ENCODE peak calls at places on chromosomes 2 and 18, in seven cellular contexts. D is CD8-positive, alpha-beta T cell; Z is fibroblast of villous mesenchyme; R is PC-9; Y is AG04450; E is Calu3; X is left ventricle myocardium inferior. U is an unnamed sample.

GRCh38 chr2:160963957-160964356 is 196.3 kb upstream of the TANK start:
- DNase-seq in D (no peak), E (no peak), Y (no peak), R (no peak), Z (no peak), X (no peak), U (no peak)

GRCh38 chr2:196592331-196592911 is 47.1 kb upstream of the CCDC150 start:
- DNase-seq in R (no peak), Z (peak), Y (no peak), D (no peak), E (peak), X (peak), U (no peak)

GRCh38 chr2:112147796-112148195 is 9.6 kb downstream of the FBLN7 start:
- DNase-seq in Z (peak), X (no peak), E (no peak), Y (no peak), D (no peak), R (no peak), U (no peak)

GRCh38 chr2:145380436-145381017 is 860.6 kb upstream of the ZEB2 start:
- DNase-seq in E (peak), R (peak), Z (peak), X (no peak), D (no peak), Y (peak), U (no peak)

GRCh38 chr18:4405965-4406364 is 49.1 kb downstream of the DLGAP1 start:
- DNase-seq in Y (no peak), X (no peak), R (no peak), E (no peak), Z (no peak), D (no peak), U (no peak)

GRCh38 chr2:17539993-17540812 is at the start of gene VSNL1:
- DNase-seq in D (no peak), X (peak), R (peak), Z (peak), E (peak), Y (peak), U (no peak)

GRCh38 chr2:30803281-30803680 is 4.0 kb downstream of the CAPN13 start:
- DNase-seq in E (no peak), R (no peak), Y (no peak), Z (no peak), D (no peak), X (no peak), U (peak)

GRCh38 chr2:201413143-201413542 is 38.1 kb downstream of the TRAK2 start:
- DNase-seq in Z (no peak), D (no peak), X (no peak), Y (no peak), E (no peak), R (no peak), U (no peak)

GRCh38 chr2:96960271-96960955 is 26.0 kb downstream of the FAM178B start:
- DNase-seq in E (peak), Z (peak), Y (peak), X (peak), R (peak), D (peak), U (no peak)

GRCh38 chr2:132473174-132473883 is 56.7 kb downstream of the GPR39 start:
- DNase-seq in E (no peak), D (no peak), X (no peak), R (no peak), Y (no peak), Z (no peak), U (no peak)

GRCh38 chr18:55420977-55421611 is 166.9 kb downstream of the TCF4 start:
- DNase-seq in Y (no peak), D (no peak), X (no peak), E (no peak), Z (no peak), R (no peak), U (no peak)

GRCh38 chr2:216404010-216404618 is 8.2 kb upstream of the SMARCAL1 start:
- DNase-seq in R (peak), E (peak), Y (no peak), D (peak), Z (peak), X (no peak), U (no peak)

GRCh38 chr18:7757175-7757574 is 190.1 kb downstream of the PTPRM start:
- DNase-seq in Z (no peak), X (no peak), Y (no peak), D (no peak), E (no peak), R (no peak), U (no peak)

GRCh38 chr2:11669454-11670291 is at the start of gene NTSR2:
- DNase-seq in D (no peak), E (no peak), R (no peak), Y (no peak), X (peak), Z (peak), U (no peak)

GRCh38 chr18:55821219-55821618 is 233.2 kb upstream of the TCF4 start:
- DNase-seq in Y (no peak), Z (no peak), D (no peak), X (no peak), R (peak), E (no peak), U (no peak)

GRCh38 chr2:75896779-75897366 is 186.2 kb upstream of the GCFC2 start:
- DNase-seq in D (no peak), X (no peak), Z (no peak), E (no peak), R (no peak), Y (no peak), U (no peak)

GRCh38 chr2:44952806-44953685 is 11.5 kb downstream of the SIX3 start:
- DNase-seq in E (no peak), X (no peak), R (no peak), Z (no peak), Y (no peak), D (no peak), U (no peak)

GRCh38 chr2:200305797-200306718 is at the start of gene SPATS2L:
- DNase-seq in R (peak), D (peak), Y (peak), Z (peak), X (peak), E (peak), U (peak)
- TF ChIP-seq CTCF in R (peak), D (no peak), Y (no peak), Z (no peak), X (peak), E (no peak), U (no peak)

DNA sequence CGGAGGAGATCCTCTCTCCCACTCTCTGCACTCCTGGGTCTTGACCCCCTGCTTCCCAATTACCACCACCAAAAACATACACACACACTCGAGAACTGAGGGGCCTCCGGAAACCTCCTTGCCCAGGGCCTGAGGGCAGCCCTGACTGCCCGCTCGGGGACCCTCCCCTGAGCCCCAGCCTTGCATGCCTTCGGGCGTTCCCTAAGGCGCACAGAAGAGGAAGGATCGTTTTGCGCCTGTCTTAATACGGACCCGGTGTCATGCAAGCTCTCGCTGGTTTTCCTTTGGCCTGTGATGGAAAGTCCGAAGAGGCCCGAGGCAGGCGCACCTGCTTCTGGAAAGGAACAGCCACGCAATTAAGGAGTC is 19.8 kb downstream of the POU3F3 start:
- DNase-seq in R (no peak), D (no peak), E (no peak), Y (no peak), Z (no peak), X (no peak), U (no peak)
- TF ChIP-seq CTCF in R (no peak), D (no peak), E (no peak), Y (no peak), Z (no peak), X (no peak), U (no peak)

DNA sequence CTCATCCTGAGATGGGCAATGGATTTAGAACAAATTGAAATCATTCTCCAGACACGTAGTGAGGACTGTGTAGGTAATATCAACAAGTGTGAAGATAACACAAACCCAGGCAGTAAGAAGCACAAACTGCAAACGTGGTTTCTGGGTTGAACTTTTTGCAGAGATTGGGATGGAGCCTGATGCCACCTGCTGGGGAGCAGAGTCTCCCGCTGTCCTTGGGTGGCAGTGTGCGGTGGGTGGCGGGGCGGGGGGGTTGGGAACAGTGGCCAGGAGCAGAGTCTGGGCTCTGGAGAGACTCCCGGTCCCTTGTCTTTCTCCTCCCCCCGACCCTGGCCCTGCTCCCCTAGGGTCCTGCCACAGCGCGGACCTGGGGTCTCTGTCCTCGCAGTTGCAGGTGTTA is 19.5 kb downstream of the TRAF3IP1 start:
- DNase-seq in X (no peak), D (no peak), E (peak), Z (no peak), R (no peak), Y (no peak), U (no peak)
- TF ChIP-seq CTCF in X (peak), D (no peak), E (no peak), Z (no peak), R (peak), Y (no peak), U (peak)

GRCh38 chr2:437180-437579 is 149.3 kb upstream of the ALKAL2 start:
- DNase-seq in E (no peak), Y (no peak), D (no peak), Z (no peak), X (no peak), R (no peak), U (no peak)

GRCh38 chr2:433216-433615 is 145.3 kb upstream of the ALKAL2 start:
- DNase-seq in Z (no peak), X (no peak), E (no peak), Y (no peak), D (no peak), R (no peak), U (peak)

GRCh38 chr2:437772-438393 is 150.0 kb upstream of the ALKAL2 start:
- DNase-seq in X (no peak), R (peak), Z (no peak), E (no peak), D (peak), Y (no peak), U (no peak)

GRCh38 chr2:436203-436602 is 148.3 kb upstream of the ALKAL2 start:
- DNase-seq in E (no peak), Y (no peak), Z (no peak), X (no peak), D (no peak), R (no peak), U (no peak)

GRCh38 chr2:434625-435024 is 146.7 kb upstream of the ALKAL2 start:
- DNase-seq in D (no peak), R (no peak), E (no peak), X (no peak), Z (no peak), Y (no peak), U (no peak)
- TF ChIP-seq CTCF in D (no peak), R (no peak), E (no peak), X (no peak), Z (no peak), Y (no peak), U (no peak)

GRCh38 chr18:39453882-39454281 is 1888.3 kb upstream of the CELF4 start:
- DNase-seq in X (no peak), D (no peak), R (no peak), E (no peak), Z (peak), Y (peak), U (no peak)
- TF ChIP-seq CTCF in X (no peak), D (no peak), R (no peak), E (no peak), Z (no peak), Y (no peak), U (no peak)

GRCh38 chr2:13002948-13003347 is 286.2 kb downstream of the TRIB2 start:
- DNase-seq in R (no peak), Y (no peak), X (no peak), D (no peak), E (no peak), Z (peak), U (no peak)
- TF ChIP-seq CTCF in R (no peak), Y (no peak), X (no peak), D (no peak), E (no peak), Z (no peak), U (no peak)

GRCh38 chr2:1518501-1518821 is 105.2 kb downstream of the TPO start:
- DNase-seq in E (no peak), Y (no peak), R (no peak), X (no peak), D (no peak), Z (no peak), U (no peak)

GRCh38 chr2:1521878-1522495 is 108.7 kb downstream of the TPO start:
- DNase-seq in X (no peak), D (no peak), Y (no peak), R (no peak), E (no peak), Z (no peak), U (no peak)

GRCh38 chr2:1518891-1519530 is 105.7 kb downstream of the TPO start:
- DNase-seq in Z (no peak), X (peak), R (no peak), D (no peak), E (no peak), Y (no peak), U (no peak)

GRCh38 chr2:1517786-1518500 is 104.7 kb downstream of the TPO start:
- DNase-seq in R (no peak), X (no peak), E (no peak), D (no peak), Y (no peak), Z (no peak), U (no peak)

GRCh38 chr2:1521191-1521877 is 108.1 kb downstream of the TPO start:
- DNase-seq in Z (no peak), Y (no peak), D (no peak), X (no peak), R (no peak), E (no peak), U (no peak)
- TF ChIP-seq CTCF in Z (no peak), Y (no peak), D (no peak), X (no peak), R (no peak), E (no peak), U (no peak)

DNA sequence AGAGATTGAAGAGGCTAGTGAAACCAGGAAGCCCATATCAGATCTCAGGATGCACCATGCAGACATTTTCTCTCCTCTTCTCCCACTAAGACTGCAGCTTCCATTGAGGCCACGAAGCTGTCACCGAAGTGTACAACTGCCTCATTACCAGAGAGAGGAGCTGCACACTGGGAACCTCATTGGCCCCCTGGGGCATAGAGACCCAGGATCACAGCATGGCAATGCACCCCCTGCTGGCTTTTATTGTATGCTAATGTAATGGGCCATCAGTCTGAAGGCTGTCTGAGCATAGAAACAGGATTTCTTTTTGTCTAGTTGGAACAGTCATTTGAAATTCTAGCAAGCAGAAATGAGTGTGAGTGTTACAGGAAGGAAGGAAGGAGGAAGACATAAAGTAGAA is 861.6 kb upstream of the CELF4 start:
- DNase-seq in R (no peak), Z (no peak), X (no peak), Y (no peak), E (peak), D (no peak), U (no peak)
- TF ChIP-seq CTCF in R (no peak), Z (no peak), X (peak), Y (no peak), E (peak), D (no peak), U (no peak)

GRCh38 chr2:159713691-159714585 is 1.6 kb downstream of the MARCHF7 start:
- DNase-seq in Z (peak), Y (no peak), D (no peak), R (no peak), E (no peak), X (no peak), U (no peak)
- TF ChIP-seq CTCF in Z (no peak), Y (no peak), D (no peak), R (no peak), E (no peak), X (no peak), U (no peak)

GRCh38 chr2:53095227-53095626 is 672.4 kb upstream of the CHAC2 start:
- DNase-seq in D (no peak), Y (no peak), R (no peak), X (no peak), E (no peak), Z (no peak), U (no peak)
- TF ChIP-seq CTCF in D (no peak), Y (no peak), R (no peak), X (no peak), E (no peak), Z (no peak), U (no peak)

U was measured in esophagus muscularis mucosa.